ENCODE peak calls at places on chromosome X, in nine cellular contexts. Z, W, N, K, L, S, D, V and R are unnamed samples.

GRCh38 chrX:48913605-48914366 is 2.3 kb upstream of the SLC35A2 start:
- DNase-seq in K (no peak), N (no peak), V (no peak), L (no peak), W (no peak), S (no peak), Z (no peak), D (no peak), R (no peak)

GRCh38 chrX:110614596-110614995 is 181.0 kb downstream of the CHRDL1 start:
- DNase-seq in V (no peak), W (no peak), D (no peak), Z (no peak), L (no peak), N (no peak), K (no peak), S (no peak), R (no peak)

GRCh38 chrX:40644821-40645358 is 2.5 kb downstream of the CXorf38 start:
- DNase-seq in Z (no peak), V (no peak), D (peak; percentile 36), S (peak; percentile 72), L (no peak), K (peak; percentile 51), N (peak; percentile 54), W (no peak), R (no peak)

GRCh38 chrX:110026099-110026844 is 23.4 kb downstream of the TMEM164 start:
- DNase-seq in N (no peak), V (no peak), Z (no peak), W (no peak), L (no peak), S (no peak), D (no peak), K (peak; percentile 60), R (no peak)

GRCh38 chrX:46333550-46333949 is 211.7 kb downstream of the ZNF674 start:
- DNase-seq in K (no peak), D (no peak), S (no peak), Z (no peak), N (no peak), V (no peak), L (no peak), W (no peak), R (no peak)

GRCh38 chrX:145613894-145614293 is 203.7 kb upstream of the SLITRK2 start:
- DNase-seq in W (no peak), V (no peak), K (no peak), S (no peak), D (no peak), Z (no peak), N (no peak), L (no peak), R (no peak)

GRCh38 chrX:134396174-134396573 is 63.8 kb upstream of the HPRT1 start:
- DNase-seq in K (no peak), L (no peak), S (peak; percentile 17), Z (no peak), V (no peak), D (no peak), N (no peak), W (no peak), R (no peak)

GRCh38 chrX:41482153-41482850 is 35.2 kb downstream of the NYX start:
- DNase-seq in W (no peak), L (no peak), D (no peak), K (no peak), Z (no peak), S (no peak), V (no peak), N (no peak), R (no peak)

GRCh38 chrX:50762578-50762977 is 51.4 kb downstream of the SHROOM4 start:
- DNase-seq in L (no peak), D (no peak), K (no peak), Z (no peak), V (no peak), N (no peak), S (no peak), W (no peak), R (no peak)

GRCh38 chrX:18920566-18920965 is 63.3 kb downstream of the PHKA2 start:
- DNase-seq in W (no peak), Z (no peak), V (no peak), K (no peak), D (no peak), S (no peak), L (no peak), N (no peak), R (no peak)

GRCh38 chrX:106955004-106955772 is 35.0 kb downstream of the CLDN2 start:
- DNase-seq in Z (no peak), L (no peak), S (no peak), K (no peak), W (no peak), V (no peak), N (no peak), D (no peak), R (no peak)

GRCh38 chrX:46666831-46667230 is 92.1 kb downstream of the SLC9A7 start:
- DNase-seq in D (no peak), S (no peak), Z (no peak), K (no peak), W (no peak), N (no peak), L (no peak), V (no peak), R (no peak)

GRCh38 chrX:44974462-44974861 is 101.5 kb downstream of the KDM6A start:
- DNase-seq in V (no peak), Z (peak; percentile 15), L (no peak), S (no peak), K (no peak), W (no peak), D (no peak), N (no peak), R (no peak)

GRCh38 chrX:18833071-18833731 is 125.8 kb downstream of the PPEF1 start:
- DNase-seq in L (no peak), D (peak; percentile 28), V (no peak), N (no peak), W (peak; percentile 4), Z (no peak), S (no peak), K (no peak), R (no peak)

GRCh38 chrX:68842781-68843581 is 14.2 kb downstream of the EFNB1 start:
- DNase-seq in Z (no peak), S (no peak), N (no peak), K (no peak), D (no peak), L (no peak), V (no peak), W (no peak), R (no peak)

GRCh38 chrX:9668537-9668936 is 97.1 kb downstream of the GPR143 start:
- DNase-seq in W (no peak), D (peak; percentile 45), L (no peak), V (no peak), N (no peak), K (no peak), Z (no peak), S (no peak), R (no peak)

GRCh38 chrX:49915352-49916222 is 6.8 kb upstream of the CLCN5 start:
- DNase-seq in L (no peak), N (peak; percentile 40), S (peak; percentile 64), K (peak; percentile 34), Z (peak; percentile 40), D (no peak), V (peak; percentile 25), W (peak; percentile 49), R (peak; percentile 33)

DNA sequence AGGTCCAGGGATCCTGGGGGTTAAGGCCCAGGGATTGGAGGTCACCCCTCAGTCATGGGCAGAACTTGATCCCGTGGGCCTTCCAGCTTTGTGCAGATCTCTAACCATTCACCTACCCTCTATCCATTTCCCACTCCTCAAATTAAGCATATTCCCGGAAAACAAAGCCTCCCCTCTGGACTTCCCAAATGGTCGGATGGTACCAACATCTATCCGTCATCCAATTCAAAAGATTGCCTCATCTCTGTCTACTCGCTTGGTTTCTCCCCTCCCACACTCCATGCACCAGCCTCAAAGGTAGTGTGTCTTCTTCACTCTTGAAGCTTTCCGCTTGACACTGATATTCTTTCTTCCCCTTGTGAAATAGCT is 473 bp upstream of the BCLAF3 start:
- DNase-seq in D (no peak), K (no peak), S (no peak), W (no peak), L (no peak), Z (no peak), V (no peak), N (peak; percentile 23), R (no peak)
- TF ChIP-seq CTCF in D (no peak), K (no peak), S (no peak), W (no peak), L (peak; percentile 18), Z (no peak), V (peak; percentile 14), N (no peak), R (no peak)

DNA sequence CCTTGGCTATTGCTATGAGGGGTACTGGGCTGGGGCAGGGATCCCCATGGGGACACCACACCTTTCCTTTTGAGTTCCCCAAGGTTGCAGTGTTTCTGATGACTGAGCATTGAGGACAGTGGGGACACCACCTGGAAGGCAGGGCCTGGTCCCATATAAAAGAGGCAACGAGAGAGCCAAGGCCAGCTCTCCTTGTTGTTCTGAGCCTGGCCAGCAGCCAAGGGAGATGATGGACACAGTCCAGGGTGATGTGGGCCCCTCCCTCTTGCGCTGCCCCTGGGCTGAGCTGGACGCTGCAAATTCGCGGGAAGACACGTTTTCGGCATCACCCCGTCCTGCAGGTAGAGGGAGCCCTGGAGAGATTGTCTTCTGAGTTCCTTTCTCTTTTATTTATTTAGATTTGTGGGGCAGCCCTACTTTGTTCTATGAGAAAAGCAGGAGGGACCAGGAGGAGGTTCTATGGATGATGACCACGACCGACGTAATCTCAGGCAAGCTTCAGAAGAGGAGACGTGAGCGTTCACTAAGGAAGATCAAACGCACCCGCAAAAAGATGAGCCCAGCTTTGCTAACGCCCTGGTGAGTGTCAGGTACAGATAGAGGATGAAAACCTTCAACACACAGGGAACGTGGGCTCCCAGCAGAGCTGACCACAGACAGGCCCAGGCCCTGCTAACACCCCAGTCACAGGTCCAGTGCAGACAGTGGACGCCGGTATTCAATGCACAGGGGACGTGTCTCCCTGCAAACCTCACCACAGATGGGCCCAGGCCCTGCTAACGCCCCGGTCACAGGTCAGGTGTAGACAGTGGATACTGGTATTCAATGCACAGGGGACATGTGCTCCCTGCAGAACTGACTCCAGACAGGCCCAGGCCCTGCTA is 97.4 kb downstream of the SHOX start:
- DNase-seq in N (no peak), W (peak; percentile 53), Z (peak; percentile 28), D (no peak), V (peak; percentile 77), K (no peak), S (no peak), L (no peak), R (peak; percentile 24)
- TF ChIP-seq CTCF in N (no peak), W (peak; percentile 52), Z (peak; percentile 58), D (peak; percentile 0), V (peak; percentile 41), K (no peak), S (no peak), L (no peak), R (peak; percentile 62)

GRCh38 chrX:120308959-120309872 is 2.0 kb downstream of the TMEM255A start:
- DNase-seq in L (peak; percentile 82), W (peak; percentile 56), V (peak; percentile 67), K (peak; percentile 62), Z (peak; percentile 24), S (peak; percentile 75), N (peak; percentile 77), D (no peak), R (no peak)
- TF ChIP-seq CTCF in L (peak; percentile 37), W (peak; percentile 29), V (peak; percentile 21), K (peak; percentile 14), Z (peak; percentile 40), S (peak; percentile 51), N (peak; percentile 42), D (peak; percentile 3), R (peak; percentile 56)

DNA sequence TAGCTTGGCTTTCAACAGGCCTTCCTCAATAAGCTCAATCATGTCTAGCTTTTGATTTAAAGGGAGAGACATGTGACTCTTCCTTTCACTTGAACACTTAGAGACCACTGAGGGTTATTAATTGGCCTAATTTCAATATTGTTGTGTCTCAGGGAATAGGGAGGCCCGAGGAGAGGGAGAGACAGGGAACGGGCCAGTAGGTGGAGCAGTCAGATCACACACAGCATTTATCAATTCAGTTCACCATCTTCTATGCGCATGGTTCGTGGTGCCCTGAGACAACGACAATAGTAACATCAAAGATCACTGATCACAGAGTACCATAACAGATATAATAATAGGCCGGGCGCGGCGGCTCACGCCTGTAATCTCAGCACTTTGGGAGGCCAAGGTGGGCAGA is 17.8 kb downstream of the ZNF81 start:
- DNase-seq in N (peak; percentile 37), K (no peak), D (no peak), W (peak; percentile 12), V (peak; percentile 29), Z (no peak), L (no peak), S (peak; percentile 29), R (peak; percentile 6)
- TF ChIP-seq CTCF in N (no peak), K (peak; percentile 16), D (peak; percentile 41), W (peak; percentile 19), V (no peak), Z (peak; percentile 43), L (no peak), S (no peak), R (peak; percentile 56)